ENCODE peak calls at places on chromosomes 3 and 15, in six cellular contexts. Y is anterior cingulate cortex; B is stimulated activated CD8-positive, alpha-beta memory T cell treated with anti-CD3 and anti-CD28 coated beads, Interleukin-4, amount 100 ng/mL, for 1 hour; N is thoracic aorta; U is stimulated activated naive CD4-positive, alpha-beta T cell; E is M059J. M is an unnamed sample.

GRCh38 chr15:40038654-40039543 is at the start of gene SRP14:
- DNase-seq in B (peak; percentile 87), N (peak; percentile 85), U (peak; percentile 83), E (peak; percentile 92), Y (peak; percentile 90), M (peak; percentile 94)

GRCh38 chr15:32825219-32825618 is 107.4 kb downstream of the GREM1 start:
- DNase-seq in U (no peak), B (no peak), Y (no peak), N (no peak), E (no peak), M (no peak)

GRCh38 chr3:105785790-105786189 is 83.0 kb downstream of the CBLB start:
- DNase-seq in N (no peak), Y (no peak), E (no peak), B (no peak), U (no peak), M (no peak)

GRCh38 chr3:41158947-41159346 is 40.4 kb upstream of the CTNNB1 start:
- DNase-seq in B (no peak), N (no peak), U (no peak), Y (no peak), E (peak; percentile 22), M (no peak)

GRCh38 chr15:71181454-71181853 is 66.2 kb downstream of the THSD4 start:
- DNase-seq in B (no peak), E (no peak), U (no peak), Y (no peak), N (no peak), M (no peak)

GRCh38 chr15:74826372-74826819 is at the start of gene CPLX3:
- DNase-seq in U (peak; percentile 5), B (no peak), Y (no peak), E (no peak), N (no peak), M (no peak)

GRCh38 chr3:140406655-140407054 is 271.2 kb upstream of the TRIM42 start:
- DNase-seq in U (no peak), B (no peak), Y (no peak), E (peak; percentile 57), N (no peak), M (no peak)

GRCh38 chr3:42692667-42693529 is 7.6 kb downstream of the KLHL40 start:
- DNase-seq in B (no peak), N (no peak), E (no peak), U (no peak), Y (no peak), M (no peak)

GRCh38 chr15:78811124-78811824 is at the start of gene ADAMTS7:
- DNase-seq in E (peak; percentile 54), N (no peak), Y (peak; percentile 25), B (peak; percentile 21), U (no peak), M (peak; percentile 58)

GRCh38 chr15:60479711-60480110 is 769 bp upstream of the ICE2 start:
- DNase-seq in E (no peak), N (no peak), U (no peak), B (no peak), Y (no peak), M (no peak)

GRCh38 chr15:83846847-83847246 is 192.9 kb downstream of the ADAMTSL3 start:
- DNase-seq in B (no peak), E (no peak), U (no peak), Y (no peak), N (no peak), M (no peak)

GRCh38 chr3:48993834-48994233 is 3.8 kb downstream of the P4HTM start:
- DNase-seq in U (no peak), Y (no peak), N (no peak), E (no peak), B (no peak), M (no peak)

GRCh38 chr15:57611938-57612337 is 20.2 kb downstream of the MYZAP start:
- DNase-seq in N (no peak), U (no peak), Y (no peak), B (no peak), E (peak; percentile 83), M (peak; percentile 54)

GRCh38 chr3:8223766-8224165 is 277.9 kb upstream of the LMCD1 start:
- DNase-seq in E (no peak), U (no peak), B (no peak), Y (no peak), N (no peak), M (no peak)

M was measured in left lobe of liver.